ENCODE peak calls at places on chromosomes 16 and 17, in nine cellular contexts. C is stimulated activated naive CD8-positive, alpha-beta T cell treated with anti-CD3 and anti-CD28 coated beads, Interleukin-15, amount 100 ng/mL, for 72 hours; Q is naive thymus-derived CD4-positive, alpha-beta T cell; J is T-helper 9 cell; U is H9; K is IMR-90; W is fibroblast of lung; G is GM12892; D is DMS153. T is an unnamed sample.
A peak's percentile ranks its signal among the peaks of the same experiment; 100 is the strongest.

GRCh38 chr16:85627102-85627834 is 14.1 kb downstream of the GSE1 start:
- DNase-seq in U (no peak), K (no peak), G (no peak), C (peak; percentile 39), D (no peak), J (no peak), Q (no peak), W (no peak), T (no peak)

GRCh38 chr17:38341035-38341721 is 2.6 kb downstream of the GPR179 start:
- DNase-seq in Q (no peak), W (no peak), C (no peak), U (peak; percentile 79), G (no peak), D (peak; percentile 89), J (no peak), K (no peak), T (peak; percentile 65)

GRCh38 chr17:57295526-57296023 is 39.3 kb downstream of the MSI2 start:
- DNase-seq in W (peak; percentile 31), G (no peak), Q (no peak), D (no peak), J (no peak), U (no peak), C (no peak), K (peak; percentile 71), T (peak; percentile 18)

GRCh38 chr16:75264999-75265910 is 13.8 kb upstream of the BCAR1 start:
- DNase-seq in J (no peak), W (no peak), U (no peak), C (no peak), G (peak; percentile 69), K (no peak), D (no peak), Q (no peak), T (no peak)

GRCh38 chr17:36714789-36715188 is 113.4 kb downstream of the MRM1 start:
- DNase-seq in G (no peak), J (no peak), W (no peak), D (no peak), Q (no peak), U (no peak), C (no peak), K (no peak), T (no peak)

GRCh38 chr16:88376053-88376834 is 6.5 kb upstream of the ZNF469 start:
- DNase-seq in K (no peak), U (no peak), D (no peak), Q (no peak), J (no peak), C (no peak), G (no peak), W (no peak), T (no peak)

GRCh38 chr16:69411064-69411985 is 13.1 kb upstream of the CYB5B start:
- DNase-seq in Q (peak; percentile 28), W (no peak), J (no peak), K (no peak), D (no peak), C (no peak), G (no peak), U (no peak), T (no peak)

GRCh38 chr16:75074920-75075687 is 41.5 kb downstream of the LDHD start:
- DNase-seq in J (peak; percentile 74), W (no peak), D (no peak), U (no peak), C (peak; percentile 88), Q (peak; percentile 86), K (no peak), G (peak; percentile 63), T (no peak)

GRCh38 chr16:57092786-57093301 is 461 bp downstream of the CPNE2 start:
- DNase-seq in C (peak; percentile 54), Q (peak; percentile 42), J (peak; percentile 44), U (peak; percentile 55), W (no peak), G (peak; percentile 73), K (no peak), D (no peak), T (peak; percentile 62)

GRCh38 chr17:39221572-39221971 is 4.2 kb downstream of the STAC2 start:
- DNase-seq in W (no peak), U (no peak), D (no peak), K (no peak), Q (no peak), G (no peak), J (no peak), C (no peak), T (no peak)

GRCh38 chr16:50372611-50373344 is 4.0 kb upstream of the BRD7 start:
- DNase-seq in C (no peak), J (no peak), K (peak; percentile 61), W (peak; percentile 21), U (no peak), G (no peak), Q (no peak), D (peak; percentile 9), T (peak; percentile 81)

GRCh38 chr17:72603346-72604242 is 482.8 kb downstream of the SOX9 start:
- DNase-seq in C (no peak), J (no peak), W (peak; percentile 63), Q (no peak), D (no peak), K (peak; percentile 87), G (no peak), U (no peak), T (peak; percentile 45)

T was measured in foreskin fibroblast.